ENCODE peak calls at places on chromosomes 16 and 17, in four cellular contexts. B, E, N and P are unnamed samples.

GRCh38 chr16:68084504-68085258 is 489 bp upstream of the NFATC3 start:
- DNase-seq in E (peak), N (peak), B (peak), P (peak)

GRCh38 chr17:72720494-72720825 is 372.0 kb downstream of the SLC39A11 start:
- DNase-seq in E (no peak), B (no peak), N (no peak), P (no peak)

GRCh38 chr16:89870440-89870839 is 3.0 kb upstream of the TCF25 start:
- DNase-seq in E (no peak), N (no peak), B (no peak), P (no peak)

GRCh38 chr17:70674061-70674460 is 504.7 kb downstream of the KCNJ2 start:
- DNase-seq in E (no peak), N (no peak), B (no peak), P (no peak)

GRCh38 chr17:60110586-60110985 is 31.9 kb upstream of the HEATR6 start:
- DNase-seq in E (no peak), N (no peak), B (no peak), P (no peak)

GRCh38 chr16:87924041-87924851 is 12.1 kb downstream of the CA5A start:
- DNase-seq in N (no peak), B (no peak), E (no peak), P (no peak)

GRCh38 chr17:488993-489757 is 136.6 kb upstream of the RPH3AL start:
- DNase-seq in B (peak), E (peak), N (peak), P (no peak)

GRCh38 chr16:75236232-75236631 is 15.2 kb downstream of the BCAR1 start:
- DNase-seq in E (no peak), N (peak), B (no peak), P (no peak)

GRCh38 chr17:63854709-63855108 is 12.2 kb upstream of the SMARCD2 start:
- DNase-seq in E (no peak), B (no peak), N (no peak), P (no peak)

GRCh38 chr17:73342057-73342522 is 30.3 kb upstream of the CDC42EP4 start:
- DNase-seq in E (peak), B (peak), N (peak), P (peak)

GRCh38 chr16:19804538-19805323 is 79.9 kb downstream of the GPRC5B start:
- DNase-seq in N (peak), E (no peak), B (no peak), P (peak)

GRCh38 chr16:88601313-88602036 is 31.3 kb downstream of the ZC3H18 start:
- DNase-seq in N (no peak), B (no peak), E (no peak), P (no peak)

GRCh38 chr16:47612711-47613110 is 151.6 kb downstream of the PHKB start:
- DNase-seq in E (peak), B (no peak), N (no peak), P (no peak)

GRCh38 chr16:89309438-89310122 is 92.1 kb downstream of the ZNF778 start:
- DNase-seq in E (no peak), B (no peak), N (no peak), P (no peak)

GRCh38 chr17:72171703-72172670 is 51.2 kb downstream of the SOX9 start:
- DNase-seq in B (no peak), E (no peak), N (no peak), P (no peak)

GRCh38 chr17:56779898-56780777 is 53.6 kb downstream of the C17orf67 start:
- DNase-seq in B (peak), N (peak), E (peak), P (peak)

GRCh38 chr17:73343168-73343634 is 31.4 kb upstream of the CDC42EP4 start:
- DNase-seq in N (peak), B (peak), E (peak), P (peak)

GRCh38 chr16:89478576-89479221 is 11.7 kb downstream of the ANKRD11 start:
- DNase-seq in N (no peak), E (peak), B (no peak), P (no peak)

GRCh38 chr17:31147507-31148202 is 52.9 kb downstream of the NF1 start:
- DNase-seq in B (no peak), N (no peak), E (no peak), P (no peak)

GRCh38 chr17:80815151-80815561 is 176.5 kb upstream of the CHMP6 start:
- DNase-seq in B (no peak), E (no peak), N (no peak), P (no peak)

GRCh38 chr17:55720917-55721836 is 1.5 kb downstream of the TMEM100 start:
- DNase-seq in E (no peak), N (no peak), B (no peak), P (no peak)

GRCh38 chr17:83109793-83110645 is 30.6 kb downstream of the METRNL start:
- DNase-seq in N (no peak), B (no peak), E (peak), P (no peak)

GRCh38 chr17:81097134-81097942 is 62.4 kb downstream of the BAIAP2 start:
- DNase-seq in B (peak), E (peak), N (peak), P (peak)

GRCh38 chr16:82671743-82672142 is 45.0 kb downstream of the CDH13 start:
- DNase-seq in B (no peak), E (no peak), N (no peak), P (peak)

GRCh38 chr16:17106243-17106791 is 364.4 kb downstream of the XYLT1 start:
- DNase-seq in B (peak), N (no peak), E (no peak), P (no peak)

GRCh38 chr17:40482722-40483121 is 18.7 kb downstream of the TNS4 start:
- DNase-seq in E (no peak), B (no peak), N (no peak), P (no peak)

GRCh38 chr16:85321856-85322271 is 209.6 kb upstream of the CIBAR2 start:
- DNase-seq in N (no peak), B (no peak), E (peak), P (no peak)

GRCh38 chr16:57627184-57627871 is 1.1 kb upstream of the ADGRG1 start:
- DNase-seq in B (peak), E (peak), N (peak), P (no peak)

GRCh38 chr16:88441460-88441859 is 11.6 kb upstream of the ZFPM1 start:
- DNase-seq in B (no peak), N (no peak), E (no peak), P (no peak)

GRCh38 chr17:61247438-61247837 is 152.2 kb upstream of the TBX2 start:
- DNase-seq in B (no peak), N (no peak), E (peak), P (no peak)

GRCh38 chr16:87037012-87037411 is 280.2 kb downstream of the C16orf95 start:
- DNase-seq in N (no peak), E (no peak), B (no peak), P (no peak)

GRCh38 chr17:35537569-35538209 is at the start of gene SLFN12L:
- DNase-seq in B (no peak), E (no peak), N (no peak), P (no peak)

GRCh38 chr16:31128711-31129567 is 6.6 kb downstream of the PRSS8 start:
- DNase-seq in E (no peak), N (no peak), B (no peak), P (no peak)

GRCh38 chr17:70169707-70170597 is 620 bp downstream of the KCNJ2 start:
- DNase-seq in E (peak), N (no peak), B (no peak), P (no peak)

GRCh38 chr17:72122002-72122310 is 1.1 kb downstream of the SOX9 start:
- DNase-seq in E (peak), B (no peak), N (no peak), P (no peak)

GRCh38 chr17:43027091-43028032 is 2.3 kb downstream of the RND2 start:
- DNase-seq in E (no peak), B (no peak), N (peak), P (no peak)

GRCh38 chr16:87654826-87655225 is 52.5 kb downstream of the JPH3 start:
- DNase-seq in N (no peak), E (no peak), B (no peak), P (no peak)

DNA sequence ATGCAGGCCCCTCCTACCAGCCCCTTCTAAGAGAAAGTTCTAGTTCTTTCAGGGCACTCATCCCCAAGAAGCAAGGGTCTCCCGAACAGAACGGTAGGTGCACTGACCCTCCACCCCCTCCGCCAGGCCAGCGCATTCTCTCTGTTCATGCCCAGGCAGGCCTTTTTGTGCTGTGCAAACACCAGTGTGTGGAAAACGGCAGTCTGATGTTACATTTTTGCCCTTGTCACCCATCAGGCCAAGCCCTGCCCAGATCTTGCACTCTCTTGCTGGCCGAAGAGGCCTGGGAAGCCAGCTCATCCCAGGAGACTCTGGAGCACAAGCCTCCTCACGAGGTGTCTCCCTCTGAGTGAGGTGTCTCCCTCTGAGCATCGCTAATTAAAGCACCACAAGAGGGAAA is 16.1 kb upstream of the MTSS2 start:
- DNase-seq in E (no peak), B (no peak), N (no peak), P (no peak)
- H2BK5ac ChIP-seq in E (peak), B (no peak), N (no peak), P (peak)

DNA sequence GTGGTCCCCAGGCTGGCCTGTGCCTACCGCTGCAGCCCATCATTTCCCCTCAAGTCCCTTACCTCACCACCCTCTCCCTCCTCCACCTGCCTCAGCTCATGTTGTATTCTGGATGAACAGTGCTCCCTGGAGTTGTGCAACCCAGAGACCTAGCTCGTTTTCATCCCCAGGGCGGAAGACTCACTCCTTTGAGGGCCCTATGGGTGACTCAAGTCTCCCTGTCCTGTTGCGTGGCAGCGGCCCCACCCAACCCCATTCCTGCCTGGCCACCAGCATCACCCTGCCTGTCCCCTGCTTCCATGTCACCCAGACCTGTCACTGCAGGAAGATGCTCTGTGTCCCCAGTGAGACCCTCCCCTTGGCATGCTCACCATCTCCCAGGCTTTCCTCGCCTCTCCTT is 3.3 kb downstream of the ALOX12B start:
- DNase-seq in E (no peak), N (no peak), B (no peak), P (no peak)
- H2BK5ac ChIP-seq in E (no peak), N (no peak), B (no peak), P (no peak)

GRCh38 chr17:48597492-48597774 is 3.9 kb upstream of the HOXB5 start:
- DNase-seq in E (no peak), B (no peak), N (no peak), P (no peak)
- H2BK5ac ChIP-seq in E (peak), B (no peak), N (no peak), P (no peak)

GRCh38 chr17:18038861-18039534 is at the start of the genes ATPAF2 and GID4:
- DNase-seq in N (peak), B (peak), E (peak), P (peak)

GRCh38 chr17:18037482-18037881 is 1.5 kb downstream of the ATPAF2 start:
- DNase-seq in E (no peak), B (no peak), N (no peak), P (no peak)

GRCh38 chr17:18040287-18040858 is 1.2 kb downstream of the GID4 start:
- DNase-seq in B (no peak), E (no peak), N (no peak), P (no peak)

GRCh38 chr17:18039535-18040286 is 503 bp downstream of the GID4 start:
- DNase-seq in B (peak), N (peak), E (no peak), P (peak)

GRCh38 chr17:18038149-18038850 is 668 bp downstream of the ATPAF2 start:
- DNase-seq in N (no peak), E (peak), B (no peak), P (no peak)
- H2BK5ac ChIP-seq in N (no peak), E (no peak), B (peak), P (peak)